ENCODE peak calls at places on chromosome 13, in five cellular contexts. S, H, R, W and C are unnamed samples.

GRCh38 chr13:39916330-39916729 is 260.9 kb downstream of the COG6 start:
- DNase-seq in S (no peak), H (no peak), R (no peak), W (no peak), C (no peak)

GRCh38 chr13:40371531-40372125 is 294.8 kb downstream of the FOXO1 start:
- DNase-seq in S (peak; percentile 54), H (no peak), R (no peak), W (no peak), C (no peak)

GRCh38 chr13:62779146-62779545 is 1363.5 kb upstream of the PCDH20 start:
- DNase-seq in S (no peak), H (no peak), R (no peak), W (no peak), C (no peak)

GRCh38 chr13:30576528-30576927 is 41.2 kb upstream of the USPL1 start:
- DNase-seq in S (no peak), H (peak; percentile 8), R (peak; percentile 16), W (peak; percentile 34), C (no peak)

GRCh38 chr13:51834581-51835158 is 10.3 kb downstream of the TMEM272 start:
- DNase-seq in S (peak; percentile 63), H (no peak), R (no peak), W (no peak), C (no peak)

GRCh38 chr13:98710521-98710920 is 42.0 kb downstream of the SLC15A1 start:
- DNase-seq in S (no peak), H (no peak), R (no peak), W (no peak), C (no peak)

GRCh38 chr13:42814868-42815267 is 33.5 kb downstream of the FAM216B start:
- DNase-seq in S (no peak), H (no peak), R (no peak), W (no peak), C (no peak)

GRCh38 chr13:107322228-107322627 is 754.3 kb upstream of the ARGLU1 start:
- DNase-seq in S (no peak), H (no peak), R (no peak), W (no peak), C (no peak)

GRCh38 chr13:20457670-20458069 is 68.0 kb downstream of the CRYL1 start:
- DNase-seq in S (no peak), H (no peak), R (no peak), W (no peak), C (no peak)

GRCh38 chr13:28658539-28658795 is 463 bp upstream of the POMP start:
- DNase-seq in S (no peak), H (no peak), R (no peak), W (no peak), C (peak; percentile 10)

GRCh38 chr13:72990883-72991282 is 67.9 kb upstream of the KLF5 start:
- DNase-seq in S (no peak), H (no peak), R (no peak), W (no peak), C (no peak)

GRCh38 chr13:49357694-49358093 is 86.2 kb downstream of the CAB39L start:
- DNase-seq in S (no peak), H (no peak), R (no peak), W (no peak), C (no peak)

GRCh38 chr13:113005076-113005865 is 36.3 kb downstream of the MCF2L start:
- DNase-seq in S (no peak), H (no peak), R (no peak), W (no peak), C (no peak)

GRCh38 chr13:112967666-112968379 is 1.2 kb upstream of the MCF2L start:
- DNase-seq in S (no peak), H (no peak), R (no peak), W (no peak), C (no peak)

GRCh38 chr13:74047925-74048324 is 86.3 kb downstream of the KLF12 start:
- DNase-seq in S (no peak), H (no peak), R (no peak), W (no peak), C (no peak)

GRCh38 chr13:97122381-97122996 is 99.6 kb upstream of the MBNL2 start:
- DNase-seq in S (no peak), H (no peak), R (no peak), W (no peak), C (no peak)

GRCh38 chr13:28819748-28820098 is 416 bp upstream of the MTUS2 start:
- DNase-seq in S (no peak), H (peak; percentile 18), R (no peak), W (peak; percentile 53), C (peak; percentile 77)

GRCh38 chr13:33723365-33723764 is 94.6 kb upstream of the RFC3 start:
- DNase-seq in S (no peak), H (no peak), R (no peak), W (no peak), C (no peak)

GRCh38 chr13:26050568-26051230 is 1.1 kb downstream of the SHISA2 start:
- DNase-seq in S (peak; percentile 86), H (no peak), R (no peak), W (no peak), C (no peak)

GRCh38 chr13:66831317-66831716 is 398.8 kb downstream of the PCDH9 start:
- DNase-seq in S (no peak), H (no peak), R (no peak), W (no peak), C (peak; percentile 9)

GRCh38 chr13:35474551-35474950 is 1.9 kb downstream of the MAB21L1 start:
- DNase-seq in S (no peak), H (no peak), R (peak; percentile 16), W (no peak), C (no peak)

GRCh38 chr13:64723735-64724134 is 2506.4 kb downstream of the PCDH9 start:
- DNase-seq in S (no peak), H (no peak), R (no peak), W (no peak), C (no peak)

GRCh38 chr13:78660130-78660857 is 1.3 kb upstream of the OBI1 start:
- DNase-seq in S (no peak), H (no peak), R (peak; percentile 7), W (no peak), C (peak; percentile 9)

GRCh38 chr13:73681779-73682178 is 452.4 kb downstream of the KLF12 start:
- DNase-seq in S (no peak), H (no peak), R (no peak), W (no peak), C (no peak)

GRCh38 chr13:39892731-39893293 is 237.3 kb downstream of the COG6 start:
- DNase-seq in S (no peak), H (no peak), R (no peak), W (peak; percentile 11), C (no peak)

GRCh38 chr13:50319603-50320296 is 304.5 kb downstream of the KCNRG start:
- DNase-seq in S (no peak), H (no peak), R (no peak), W (no peak), C (no peak)

GRCh38 chr13:104477256-104477655 is 1411.0 kb upstream of the SLC10A2 start:
- DNase-seq in S (no peak), H (no peak), R (no peak), W (no peak), C (no peak)

GRCh38 chr13:40993987-40994386 is 25.1 kb downstream of the ELF1 start:
- DNase-seq in S (no peak), H (no peak), R (no peak), W (no peak), C (no peak)